ENCODE peak calls at places on chromosomes 3 and 15, in nine cellular contexts. H is NCI-H1048; C is nephron progenitor cell; V is HFF-Myc; J is COR-L47; Y is cardiac fibroblast; M is activated CD8-positive, alpha-beta T cell treated with anti-CD3 and anti-CD28 coated beads, Interleukin-2, amount 10 ng/mL, durations not matched to agents 7 days and 5 days; S is stimulated activated CD4-positive, alpha-beta T cell treated with anti-CD3 and anti-CD28 coated beads, Interleukin-12 subunit alpha, Interleukin-12 subunit beta, amount 100 ng/mL, for 48 hours; L is A549. Z is an unnamed sample.

GRCh38 chr3:186997061-186998054 is 67.0 kb downstream of the ST6GAL1 start:
- DNase-seq in H (no peak), C (no peak), V (no peak), J (no peak), Y (no peak), M (no peak), S (no peak), L (no peak), Z (no peak)

GRCh38 chr3:141998674-141999290 is 122.3 kb downstream of the ATP1B3 start:
- DNase-seq in H (no peak), C (no peak), V (no peak), J (peak; percentile 25), Y (peak; percentile 49), M (no peak), S (no peak), L (peak; percentile 14), Z (peak; percentile 14)

GRCh38 chr3:82133070-82133606 is 371.7 kb upstream of the GBE1 start:
- DNase-seq in H (peak; percentile 9), C (peak; percentile 60), V (peak; percentile 33), J (no peak), Y (peak; percentile 79), M (peak; percentile 55), S (peak; percentile 32), L (peak; percentile 65), Z (peak; percentile 42)

GRCh38 chr3:194871143-194871863 is 185.6 kb downstream of the FAM43A start:
- DNase-seq in H (peak; percentile 39), C (peak; percentile 30), V (peak; percentile 88), J (peak; percentile 97), Y (peak; percentile 86), M (no peak), S (no peak), L (peak; percentile 73), Z (no peak)

GRCh38 chr3:193563999-193564398 is 9.3 kb upstream of the ATP13A4 start:
- DNase-seq in H (no peak), C (no peak), V (no peak), J (peak; percentile 62), Y (peak; percentile 5), M (no peak), S (no peak), L (no peak), Z (peak; percentile 9)

GRCh38 chr3:174936590-174936989 is 77.5 kb downstream of the NAALADL2 start:
- DNase-seq in H (no peak), C (no peak), V (no peak), J (no peak), Y (no peak), M (no peak), S (no peak), L (no peak), Z (no peak)

GRCh38 chr3:112982710-112983109 is 7.8 kb upstream of the CD200R1 start:
- DNase-seq in H (no peak), C (no peak), V (no peak), J (no peak), Y (no peak), M (no peak), S (no peak), L (no peak), Z (no peak)

GRCh38 chr3:9172851-9173320 is 76.6 kb downstream of the SRGAP3 start:
- DNase-seq in H (no peak), C (no peak), V (peak; percentile 39), J (no peak), Y (no peak), M (no peak), S (no peak), L (peak; percentile 13), Z (peak; percentile 57)

GRCh38 chr3:50689558-50689957 is 14.8 kb downstream of the DOCK3 start:
- DNase-seq in H (no peak), C (no peak), V (no peak), J (no peak), Y (no peak), M (no peak), S (no peak), L (no peak), Z (no peak)

GRCh38 chr3:151697496-151697895 is 36.2 kb upstream of the AADACL2 start:
- DNase-seq in H (no peak), C (no peak), V (no peak), J (no peak), Y (peak; percentile 40), M (no peak), S (no peak), L (peak; percentile 48), Z (no peak)

GRCh38 chr3:172173316-172174271 is 134.2 kb downstream of the FNDC3B start:
- DNase-seq in H (no peak), C (peak; percentile 15), V (no peak), J (no peak), Y (peak; percentile 43), M (no peak), S (no peak), L (no peak), Z (no peak)

GRCh38 chr15:84947947-84948830 is 33.5 kb upstream of the PDE8A start:
- DNase-seq in H (no peak), C (no peak), V (peak; percentile 74), J (no peak), Y (peak; percentile 97), M (no peak), S (no peak), L (peak; percentile 43), Z (no peak)

GRCh38 chr3:169591159-169591951 is 72.2 kb downstream of the MECOM start:
- DNase-seq in H (no peak), C (no peak), V (no peak), J (no peak), Y (no peak), M (no peak), S (no peak), L (no peak), Z (no peak)

GRCh38 chr3:147509444-147509843 is 100.3 kb downstream of the ZIC1 start:
- DNase-seq in H (no peak), C (no peak), V (no peak), J (no peak), Y (peak; percentile 1), M (no peak), S (no peak), L (no peak), Z (no peak)

GRCh38 chr3:195715583-195716266 is 5.1 kb upstream of the MUC20 start:
- DNase-seq in H (no peak), C (no peak), V (no peak), J (no peak), Y (peak; percentile 45), M (no peak), S (no peak), L (peak; percentile 79), Z (peak; percentile 48)

GRCh38 chr3:25540187-25540765 is 112.2 kb downstream of the RARB start:
- DNase-seq in H (no peak), C (no peak), V (no peak), J (no peak), Y (no peak), M (no peak), S (no peak), L (no peak), Z (no peak)

GRCh38 chr3:129966876-129967275 is 7.6 kb upstream of the TRH start:
- DNase-seq in H (no peak), C (no peak), V (no peak), J (no peak), Y (no peak), M (no peak), S (no peak), L (no peak), Z (no peak)

GRCh38 chr3:133956333-133956732 is 60.7 kb upstream of the RAB6B start:
- DNase-seq in H (no peak), C (no peak), V (no peak), J (peak; percentile 45), Y (no peak), M (no peak), S (no peak), L (no peak), Z (no peak)

Z was measured in HepG2.